ENCODE peak calls at places on chromosomes 6 and 20, in ten cellular contexts. One of them, this sample, is unnamed.

GRCh38 chr6:30113843-30114242 is 953 bp upstream of the TRIM31 start:
- DNase-seq in CD8-positive, alpha-beta memory T cell: no peak
- DNase-seq in neural crest cell: no peak
- DNase-seq in foreskin fibroblast: no peak
- DNase-seq in ACHN: peak
- DNase-seq in prostate gland: no peak
- DNase-seq in RPMI7951: no peak
- DNase-seq in Jurkat, Clone E6-1: no peak
- DNase-seq in ecto neural progenitor cell: no peak
- DNase-seq in BE2C: no peak
- DNase-seq in this sample: no peak

GRCh38 chr6:159107451-159108260 is 61.5 kb upstream of the FNDC1 start:
- DNase-seq in CD8-positive, alpha-beta memory T cell: peak
- DNase-seq in neural crest cell: no peak
- DNase-seq in foreskin fibroblast: no peak
- DNase-seq in ACHN: no peak
- DNase-seq in prostate gland: no peak
- DNase-seq in RPMI7951: peak
- DNase-seq in Jurkat, Clone E6-1: peak
- DNase-seq in ecto neural progenitor cell: peak
- DNase-seq in BE2C: peak
- DNase-seq in this sample: no peak

GRCh38 chr6:131124341-131125071 is 10.8 kb upstream of the AKAP7 start:
- DNase-seq in CD8-positive, alpha-beta memory T cell: no peak
- DNase-seq in neural crest cell: no peak
- DNase-seq in foreskin fibroblast: no peak
- DNase-seq in ACHN: no peak
- DNase-seq in prostate gland: no peak
- DNase-seq in RPMI7951: no peak
- DNase-seq in Jurkat, Clone E6-1: no peak
- DNase-seq in ecto neural progenitor cell: no peak
- DNase-seq in BE2C: no peak
- DNase-seq in this sample: no peak

GRCh38 chr6:83517500-83517899 is 5.2 kb downstream of the PRSS35 start:
- DNase-seq in CD8-positive, alpha-beta memory T cell: no peak
- DNase-seq in neural crest cell: no peak
- DNase-seq in foreskin fibroblast: no peak
- DNase-seq in ACHN: no peak
- DNase-seq in prostate gland: no peak
- DNase-seq in RPMI7951: no peak
- DNase-seq in Jurkat, Clone E6-1: no peak
- DNase-seq in ecto neural progenitor cell: no peak
- DNase-seq in BE2C: no peak
- DNase-seq in this sample: no peak

GRCh38 chr6:1789092-1789491 is 179.4 kb downstream of the FOXC1 start:
- DNase-seq in CD8-positive, alpha-beta memory T cell: no peak
- DNase-seq in neural crest cell: no peak
- DNase-seq in foreskin fibroblast: peak
- DNase-seq in ACHN: no peak
- DNase-seq in prostate gland: no peak
- DNase-seq in RPMI7951: peak
- DNase-seq in Jurkat, Clone E6-1: no peak
- DNase-seq in ecto neural progenitor cell: no peak
- DNase-seq in BE2C: no peak
- DNase-seq in this sample: no peak

GRCh38 chr6:148747145-148747492 is 289 bp downstream of the UST start:
- DNase-seq in CD8-positive, alpha-beta memory T cell: no peak
- DNase-seq in neural crest cell: no peak
- DNase-seq in foreskin fibroblast: peak
- DNase-seq in ACHN: peak
- DNase-seq in prostate gland: peak
- DNase-seq in RPMI7951: peak
- DNase-seq in Jurkat, Clone E6-1: no peak
- DNase-seq in ecto neural progenitor cell: peak
- DNase-seq in BE2C: peak
- DNase-seq in this sample: peak

GRCh38 chr20:49171928-49172327 is 16.2 kb downstream of the STAU1 start:
- DNase-seq in CD8-positive, alpha-beta memory T cell: no peak
- DNase-seq in neural crest cell: no peak
- DNase-seq in foreskin fibroblast: no peak
- DNase-seq in ACHN: no peak
- DNase-seq in prostate gland: no peak
- DNase-seq in RPMI7951: no peak
- DNase-seq in Jurkat, Clone E6-1: no peak
- DNase-seq in ecto neural progenitor cell: no peak
- DNase-seq in BE2C: peak
- DNase-seq in this sample: no peak

GRCh38 chr6:149965191-149966020 is 1.7 kb downstream of the ULBP1 start:
- DNase-seq in CD8-positive, alpha-beta memory T cell: no peak
- DNase-seq in neural crest cell: no peak
- DNase-seq in foreskin fibroblast: peak
- DNase-seq in ACHN: no peak
- DNase-seq in prostate gland: no peak
- DNase-seq in RPMI7951: peak
- DNase-seq in Jurkat, Clone E6-1: no peak
- DNase-seq in ecto neural progenitor cell: peak
- DNase-seq in BE2C: no peak
- DNase-seq in this sample: no peak

GRCh38 chr6:75296811-75297779 is 12.5 kb upstream of the TMEM30A start:
- DNase-seq in CD8-positive, alpha-beta memory T cell: no peak
- DNase-seq in neural crest cell: no peak
- DNase-seq in foreskin fibroblast: peak
- DNase-seq in ACHN: peak
- DNase-seq in prostate gland: no peak
- DNase-seq in RPMI7951: peak
- DNase-seq in Jurkat, Clone E6-1: peak
- DNase-seq in ecto neural progenitor cell: no peak
- DNase-seq in BE2C: no peak
- DNase-seq in this sample: no peak

GRCh38 chr20:51562334-51563140 is 20.0 kb upstream of the NFATC2 start:
- DNase-seq in CD8-positive, alpha-beta memory T cell: peak
- DNase-seq in neural crest cell: peak
- DNase-seq in foreskin fibroblast: peak
- DNase-seq in ACHN: peak
- DNase-seq in prostate gland: peak
- DNase-seq in RPMI7951: peak
- DNase-seq in Jurkat, Clone E6-1: no peak
- DNase-seq in ecto neural progenitor cell: peak
- DNase-seq in BE2C: peak
- DNase-seq in this sample: peak

GRCh38 chr6:13479971-13480434 is 7.4 kb downstream of the GFOD1 start:
- DNase-seq in CD8-positive, alpha-beta memory T cell: no peak
- DNase-seq in neural crest cell: no peak
- DNase-seq in foreskin fibroblast: no peak
- DNase-seq in ACHN: no peak
- DNase-seq in prostate gland: no peak
- DNase-seq in RPMI7951: no peak
- DNase-seq in Jurkat, Clone E6-1: no peak
- DNase-seq in ecto neural progenitor cell: no peak
- DNase-seq in BE2C: no peak
- DNase-seq in this sample: no peak

GRCh38 chr6:22766979-22767378 is 197.6 kb downstream of the HDGFL1 start:
- DNase-seq in CD8-positive, alpha-beta memory T cell: no peak
- DNase-seq in neural crest cell: no peak
- DNase-seq in foreskin fibroblast: peak
- DNase-seq in ACHN: peak
- DNase-seq in prostate gland: no peak
- DNase-seq in RPMI7951: no peak
- DNase-seq in Jurkat, Clone E6-1: no peak
- DNase-seq in ecto neural progenitor cell: no peak
- DNase-seq in BE2C: no peak
- DNase-seq in this sample: no peak

GRCh38 chr6:154960299-154960796 is 34.8 kb upstream of the TIAM2 start:
- DNase-seq in CD8-positive, alpha-beta memory T cell: no peak
- DNase-seq in neural crest cell: no peak
- DNase-seq in foreskin fibroblast: no peak
- DNase-seq in ACHN: no peak
- DNase-seq in prostate gland: no peak
- DNase-seq in RPMI7951: no peak
- DNase-seq in Jurkat, Clone E6-1: no peak
- DNase-seq in ecto neural progenitor cell: no peak
- DNase-seq in BE2C: no peak
- DNase-seq in this sample: peak

GRCh38 chr6:113457156-113457555 is 400.0 kb upstream of the MARCKS start:
- DNase-seq in CD8-positive, alpha-beta memory T cell: no peak
- DNase-seq in neural crest cell: no peak
- DNase-seq in foreskin fibroblast: peak
- DNase-seq in ACHN: no peak
- DNase-seq in prostate gland: no peak
- DNase-seq in RPMI7951: peak
- DNase-seq in Jurkat, Clone E6-1: no peak
- DNase-seq in ecto neural progenitor cell: no peak
- DNase-seq in BE2C: no peak
- DNase-seq in this sample: no peak

GRCh38 chr20:20366896-20367680 is 816 bp upstream of the INSM1 start:
- DNase-seq in CD8-positive, alpha-beta memory T cell: no peak
- DNase-seq in neural crest cell: peak
- DNase-seq in foreskin fibroblast: peak
- DNase-seq in ACHN: no peak
- DNase-seq in prostate gland: no peak
- DNase-seq in RPMI7951: no peak
- DNase-seq in Jurkat, Clone E6-1: no peak
- DNase-seq in ecto neural progenitor cell: peak
- DNase-seq in BE2C: no peak
- DNase-seq in this sample: no peak

GRCh38 chr6:147707524-147707923 is 199.0 kb downstream of the SAMD5 start:
- DNase-seq in CD8-positive, alpha-beta memory T cell: no peak
- DNase-seq in neural crest cell: no peak
- DNase-seq in foreskin fibroblast: no peak
- DNase-seq in ACHN: no peak
- DNase-seq in prostate gland: no peak
- DNase-seq in RPMI7951: no peak
- DNase-seq in Jurkat, Clone E6-1: no peak
- DNase-seq in ecto neural progenitor cell: no peak
- DNase-seq in BE2C: no peak
- DNase-seq in this sample: no peak